ENCODE peak calls at places on chromosomes 6 and 20, in nine cellular contexts. C, G, D, P, M, S, W, O and R are unnamed samples.

GRCh38 chr6:71349395-71349794 is 60.8 kb downstream of the OGFRL1 start:
- DNase-seq in O (no peak), G (no peak), P (no peak), W (no peak), C (no peak), D (no peak), M (no peak), S (no peak), R (no peak)

GRCh38 chr6:75167426-75167825 is 38.4 kb downstream of the COL12A1 start:
- DNase-seq in P (no peak), G (no peak), W (no peak), M (no peak), D (no peak), C (no peak), O (no peak), S (no peak), R (no peak)

GRCh38 chr20:50146732-50147662 is 6.5 kb downstream of the PEDS1 start:
- DNase-seq in O (peak), D (no peak), M (peak), C (no peak), P (no peak), G (no peak), S (peak), W (peak), R (no peak)

GRCh38 chr6:107275330-107275865 is 160.1 kb upstream of the BEND3 start:
- DNase-seq in M (no peak), W (no peak), S (no peak), C (no peak), P (no peak), D (peak), O (no peak), G (no peak), R (no peak)

GRCh38 chr6:159718634-159719033 is 8.7 kb upstream of the WTAP start:
- DNase-seq in M (no peak), P (no peak), S (no peak), W (no peak), C (no peak), O (no peak), D (no peak), G (no peak), R (no peak)

GRCh38 chr20:1868856-1869255 is 26.4 kb upstream of the SIRPA start:
- DNase-seq in P (no peak), W (no peak), O (no peak), G (no peak), D (no peak), M (no peak), C (no peak), S (no peak), R (no peak)

GRCh38 chr6:88220493-88220892 is 54.3 kb upstream of the CNR1 start:
- DNase-seq in O (no peak), M (no peak), P (no peak), G (no peak), W (no peak), S (no peak), D (peak), C (no peak), R (no peak)

GRCh38 chr20:50305636-50306477 is 115.2 kb downstream of the CEBPB start:
- DNase-seq in P (no peak), S (peak), O (no peak), D (no peak), M (peak), W (peak), C (no peak), G (peak), R (no peak)

GRCh38 chr6:113371106-113371505 is 486.0 kb upstream of the MARCKS start:
- DNase-seq in C (no peak), G (no peak), P (no peak), M (no peak), W (no peak), O (no peak), S (no peak), D (no peak), R (no peak)

GRCh38 chr6:16764188-16764950 is 3.1 kb upstream of the ATXN1 start:
- DNase-seq in W (no peak), S (no peak), C (no peak), G (no peak), P (no peak), D (peak), M (no peak), O (no peak), R (no peak)

GRCh38 chr20:4961746-4962145 is 39.6 kb downstream of the SLC23A2 start:
- DNase-seq in D (peak), M (no peak), O (no peak), G (no peak), S (peak), W (no peak), P (peak), C (no peak), R (no peak)

GRCh38 chr6:111461860-111462259 is 21.2 kb downstream of the REV3L start:
- DNase-seq in G (no peak), W (no peak), O (no peak), S (no peak), M (no peak), C (no peak), P (no peak), D (no peak), R (no peak)

GRCh38 chr20:258963-259362 is 1.4 kb downstream of the DEFB132 start:
- DNase-seq in P (no peak), O (no peak), D (peak), W (no peak), S (no peak), C (peak), G (no peak), M (no peak), R (no peak)

GRCh38 chr6:43950206-43950605 is 177.0 kb downstream of the MRPL14 start:
- DNase-seq in O (peak), D (no peak), W (peak), S (no peak), P (no peak), G (no peak), C (peak), M (peak), R (no peak)

GRCh38 chr6:135506270-135506997 is 8.9 kb upstream of the AHI1 start:
- DNase-seq in C (no peak), D (peak), O (no peak), W (no peak), M (no peak), S (no peak), G (no peak), P (no peak), R (no peak)

GRCh38 chr6:4253604-4254211 is 118.3 kb upstream of the ECI2 start:
- DNase-seq in W (no peak), O (no peak), G (no peak), D (peak), M (no peak), C (no peak), P (peak), S (no peak), R (peak)

GRCh38 chr6:150599199-150600002 is at the start of gene PLEKHG1:
- DNase-seq in G (no peak), P (no peak), W (peak), S (peak), O (peak), M (peak), C (peak), D (peak), R (no peak)

GRCh38 chr20:49343246-49343645 is 65.4 kb upstream of the ZNFX1 start:
- DNase-seq in S (no peak), G (no peak), C (no peak), D (no peak), O (no peak), W (no peak), M (no peak), P (no peak), R (no peak)

GRCh38 chr20:400451-401275 is 7.4 kb upstream of the RBCK1 start:
- DNase-seq in M (peak), G (no peak), D (no peak), O (no peak), W (no peak), P (no peak), S (no peak), C (no peak), R (no peak)

GRCh38 chr6:36364669-36365479 is 22.6 kb downstream of the ETV7 start:
- DNase-seq in G (no peak), S (peak), M (no peak), D (peak), O (no peak), W (no peak), P (no peak), C (no peak), R (no peak)

GRCh38 chr6:56483929-56484328 is 158.8 kb downstream of the DST start:
- DNase-seq in S (no peak), O (no peak), G (peak), W (no peak), C (no peak), P (peak), M (no peak), D (no peak), R (no peak)

GRCh38 chr6:83872386-83873118 is 13.1 kb downstream of the CYB5R4 start:
- DNase-seq in G (no peak), P (no peak), W (no peak), M (no peak), O (no peak), C (no peak), D (no peak), S (no peak), R (no peak)

GRCh38 chr6:28615616-28615954 is 89.9 kb downstream of the GPX5 start:
- DNase-seq in O (no peak), S (no peak), W (no peak), D (no peak), M (no peak), G (no peak), C (no peak), P (no peak), R (no peak)

GRCh38 chr6:155004576-155005345 is 9.6 kb downstream of the TIAM2 start:
- DNase-seq in G (no peak), P (no peak), C (no peak), O (no peak), M (no peak), W (no peak), S (no peak), D (no peak), R (no peak)

GRCh38 chr20:4504814-4505213 is 216.9 kb upstream of the PRND start:
- DNase-seq in O (no peak), D (no peak), P (no peak), S (no peak), W (no peak), M (no peak), G (no peak), C (no peak), R (no peak)

GRCh38 chr20:36540551-36541211 is 638 bp upstream of the MYL9 start:
- DNase-seq in P (no peak), O (peak), W (no peak), M (peak), D (no peak), S (no peak), G (no peak), C (no peak), R (no peak)

GRCh38 chr20:36543187-36544133 is 2.1 kb downstream of the MYL9 start:
- DNase-seq in C (no peak), M (peak), W (peak), S (peak), O (no peak), G (peak), P (no peak), D (peak), R (no peak)

GRCh38 chr20:36542516-36543186 is 1.3 kb downstream of the MYL9 start:
- DNase-seq in W (no peak), M (peak), P (no peak), O (no peak), D (no peak), S (no peak), C (no peak), G (no peak), R (no peak)

GRCh38 chr20:36541227-36542018 is at the start of gene MYL9:
- DNase-seq in S (peak), D (peak), M (peak), O (peak), W (peak), C (no peak), P (peak), G (peak), R (no peak)

DNA sequence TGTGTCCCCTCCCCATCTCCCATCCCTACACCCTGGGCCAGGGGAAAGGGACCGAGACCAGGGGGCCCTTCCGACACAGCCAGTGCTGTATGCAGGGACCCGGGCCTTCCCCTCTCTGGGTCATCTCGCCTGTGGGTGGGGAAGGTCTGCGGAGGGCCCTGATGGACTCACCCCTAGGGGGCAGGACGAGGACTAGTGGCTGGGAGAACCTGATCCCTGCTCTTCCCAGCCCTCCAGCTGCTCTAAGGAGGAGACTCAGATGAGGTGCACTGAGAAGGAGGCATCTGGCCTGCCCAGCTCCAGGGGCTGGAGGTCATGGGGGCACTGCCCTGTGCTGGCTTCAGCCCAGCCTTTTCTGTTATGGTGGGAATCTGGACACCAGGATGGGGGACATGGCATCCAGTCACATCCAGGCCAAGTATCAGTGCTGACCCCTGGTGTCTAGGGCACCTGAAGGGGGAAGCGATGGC is 735 bp downstream of the MYL9 start:
- DNase-seq in C (no peak), O (peak), W (no peak), S (peak), D (peak), P (no peak), M (peak), G (no peak), R (no peak)
- TF ChIP-seq CTCF in C (peak), O (peak), W (no peak), S (peak), D (peak), P (peak), M (no peak), G (peak), R (peak)

GRCh38 chr6:169157474-169158181 is 96.0 kb downstream of the THBS2 start:
- DNase-seq in P (no peak), S (no peak), D (no peak), O (no peak), C (no peak), M (no peak), G (no peak), W (no peak), R (no peak)

GRCh38 chr6:169159331-169159730 is 94.3 kb downstream of the THBS2 start:
- DNase-seq in S (no peak), C (no peak), P (no peak), M (no peak), D (no peak), G (no peak), O (no peak), W (no peak), R (no peak)

GRCh38 chr6:169156108-169156821 is 97.4 kb downstream of the THBS2 start:
- DNase-seq in W (no peak), G (no peak), S (no peak), D (peak), C (no peak), M (no peak), O (no peak), P (no peak), R (no peak)

GRCh38 chr6:169158750-169159149 is 94.9 kb downstream of the THBS2 start:
- DNase-seq in O (no peak), W (no peak), C (no peak), S (no peak), D (no peak), G (no peak), M (no peak), P (no peak), R (no peak)

GRCh38 chr6:169158182-169158573 is 95.5 kb downstream of the THBS2 start:
- DNase-seq in O (no peak), D (peak), M (no peak), G (no peak), P (no peak), S (no peak), W (no peak), C (peak), R (no peak)
- TF ChIP-seq CTCF in O (no peak), D (peak), M (no peak), G (no peak), P (no peak), S (no peak), W (no peak), C (no peak), R (no peak)

DNA sequence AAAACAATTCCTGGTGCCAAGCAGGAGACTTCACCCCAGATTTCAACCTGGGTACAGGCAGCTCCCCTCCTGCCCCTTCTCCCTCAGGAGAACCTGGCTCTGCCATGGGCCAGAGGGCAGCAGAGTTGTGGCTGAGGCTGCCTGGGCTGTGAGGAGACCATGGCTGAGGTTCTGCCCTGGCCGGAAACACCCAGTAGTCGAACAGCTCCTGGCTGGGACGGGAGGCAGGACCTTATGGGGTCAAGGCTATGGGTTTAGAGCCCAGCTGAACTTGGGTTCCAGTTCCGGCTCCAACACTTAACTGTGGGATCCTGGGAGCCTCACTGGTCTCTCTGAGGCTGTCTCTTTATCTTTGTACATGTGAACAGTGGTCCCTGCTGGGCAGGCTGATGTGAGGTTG is 8.5 kb downstream of the C6orf132 start:
- DNase-seq in O (no peak), G (no peak), S (no peak), P (no peak), C (no peak), M (no peak), D (no peak), W (no peak), R (no peak)
- TF ChIP-seq CTCF in O (no peak), G (no peak), S (no peak), P (no peak), C (no peak), M (no peak), D (no peak), W (no peak), R (no peak)

DNA sequence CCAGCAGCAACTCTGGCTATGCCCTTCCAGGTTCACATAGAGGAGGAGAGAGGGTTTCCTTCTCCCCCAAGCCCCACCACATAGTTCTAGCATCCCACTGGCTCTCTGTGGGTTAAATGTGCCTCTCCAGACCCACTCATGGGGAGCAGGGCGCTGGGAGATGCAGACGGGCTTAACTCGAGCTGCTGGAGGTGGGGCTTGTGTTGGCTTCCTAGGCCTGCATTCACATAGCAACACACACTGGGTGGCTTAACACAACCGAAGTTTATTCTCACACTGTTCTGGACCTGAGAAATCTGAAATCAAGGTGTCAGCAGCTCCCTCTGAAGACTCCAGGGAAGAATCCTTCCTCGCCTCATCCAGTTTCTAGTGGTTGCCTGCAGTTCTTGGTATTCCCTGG is 33.6 kb downstream of the SLC2A10 start:
- DNase-seq in C (no peak), W (no peak), O (no peak), D (no peak), G (no peak), P (no peak), S (no peak), M (no peak), R (no peak)
- TF ChIP-seq CTCF in C (no peak), W (no peak), O (no peak), D (no peak), G (no peak), P (no peak), S (no peak), M (no peak), R (no peak)

DNA sequence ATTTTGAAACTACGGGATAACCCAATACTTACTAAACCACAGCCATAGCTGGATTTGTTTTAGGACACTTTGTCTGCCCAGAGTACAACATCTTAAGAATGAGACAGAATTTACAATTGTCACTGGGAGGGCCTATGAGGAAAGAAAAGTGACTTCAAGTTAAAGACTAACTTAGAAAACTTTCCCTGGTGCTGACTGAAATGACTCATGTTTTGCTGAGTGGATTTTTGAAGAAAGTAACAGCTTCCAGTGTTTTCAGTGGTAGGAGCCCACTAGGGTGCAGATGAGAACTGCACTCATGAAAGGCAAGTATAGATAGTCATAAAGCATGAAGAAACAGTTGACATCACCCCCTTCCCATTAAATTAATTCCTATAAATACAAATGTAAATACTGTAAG is 988.2 kb upstream of the MAP3K7 start:
- DNase-seq in D (no peak), P (no peak), W (no peak), C (no peak), G (no peak), M (no peak), O (no peak), S (no peak), R (no peak)
- TF ChIP-seq CTCF in D (no peak), P (no peak), W (no peak), C (peak), G (no peak), M (no peak), O (no peak), S (no peak), R (no peak)

DNA sequence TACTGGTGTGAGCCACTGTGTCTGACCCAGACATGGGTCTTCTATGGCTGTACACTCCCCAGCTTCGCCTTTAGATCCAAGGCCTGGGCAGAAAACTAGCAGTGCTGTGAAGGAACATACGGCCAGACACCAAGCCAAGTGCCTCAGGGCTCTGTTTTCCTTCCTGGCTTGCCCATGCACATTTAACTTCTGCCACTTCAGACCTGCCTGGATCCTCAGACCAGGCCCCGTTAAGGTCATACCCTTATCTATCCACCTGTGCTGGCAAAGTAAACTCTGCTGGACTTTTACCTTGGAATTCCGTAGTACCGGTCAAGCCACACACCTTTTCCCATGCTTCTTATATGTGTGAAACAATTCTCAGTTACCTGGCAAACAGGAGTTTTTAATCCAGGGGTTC is 644.8 kb downstream of the PTPRT start:
- DNase-seq in M (no peak), C (no peak), O (no peak), P (no peak), S (no peak), G (no peak), W (no peak), D (no peak), R (no peak)
- TF ChIP-seq CTCF in M (no peak), C (no peak), O (no peak), P (no peak), S (no peak), G (no peak), W (no peak), D (no peak), R (no peak)

GRCh38 chr6:134148566-134148965 is 96.1 kb upstream of the SLC2A12 start:
- DNase-seq in M (no peak), G (no peak), C (no peak), P (no peak), W (no peak), S (no peak), D (no peak), O (no peak), R (no peak)

GRCh38 chr6:134147033-134147533 is 94.7 kb upstream of the SLC2A12 start:
- DNase-seq in M (no peak), D (no peak), W (no peak), G (no peak), O (no peak), P (no peak), C (no peak), S (no peak), R (no peak)

DNA sequence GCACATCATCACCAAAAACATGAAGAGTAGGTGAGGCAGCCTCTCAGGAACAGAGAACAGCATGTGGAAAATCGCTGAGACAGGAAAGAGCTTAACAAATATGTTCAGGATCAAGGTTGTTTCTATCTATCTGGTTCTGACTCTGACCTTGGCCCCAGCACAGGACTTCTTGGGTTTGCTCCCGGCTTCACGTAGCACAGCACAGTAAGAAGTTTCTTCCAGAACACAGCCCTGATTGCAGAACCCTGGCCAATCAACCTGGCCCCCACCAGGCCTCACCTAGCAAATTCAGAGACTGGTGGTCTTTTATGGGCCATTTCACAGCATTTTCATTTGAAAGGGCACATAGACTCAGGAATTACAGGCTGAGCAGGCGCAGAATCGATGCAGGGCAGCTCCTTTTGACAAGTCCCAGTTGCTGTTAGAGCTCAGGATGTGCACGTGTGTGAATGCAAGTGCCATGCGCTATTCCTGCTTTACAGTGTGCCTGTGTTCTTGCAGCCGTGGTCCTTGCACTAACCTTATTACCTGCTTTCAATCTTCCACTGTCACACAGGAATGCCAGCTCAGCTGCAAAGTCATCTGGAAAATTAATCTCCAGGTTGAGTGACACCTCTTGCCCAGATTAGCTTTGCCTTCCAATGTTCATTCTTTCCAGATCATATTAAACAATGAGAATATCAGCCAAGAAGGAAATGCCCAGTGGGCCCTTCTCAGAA is 100.5 kb upstream of the SLC2A12 start:
- DNase-seq in W (no peak), G (no peak), P (no peak), S (no peak), M (no peak), D (no peak), O (no peak), C (no peak), R (no peak)
- TF ChIP-seq CTCF in W (no peak), G (no peak), P (no peak), S (no peak), M (no peak), D (no peak), O (no peak), C (no peak), R (no peak)